ENCODE peak calls at places on chromosome 19, in five cellular contexts. One of them, this sample, is unnamed.

GRCh38 chr19:11346104-11346940 is at the start of the genes CCDC159 and TMEM205:
- DNase-seq in body of pancreas: peak
- DNase-seq in Right ventricle myocardium superior: peak
- DNase-seq in astrocyte: peak
- DNase-seq in cardiac muscle cell: peak
- DNase-seq in this sample: peak

GRCh38 chr19:31096047-31096446 is 253.2 kb downstream of the TSHZ3 start:
- DNase-seq in astrocyte: no peak
- DNase-seq in cardiac muscle cell: peak
- DNase-seq in Right ventricle myocardium superior: peak
- DNase-seq in body of pancreas: no peak
- DNase-seq in this sample: no peak

GRCh38 chr19:11587302-11587972 is 9.8 kb upstream of the ZNF627 start:
- DNase-seq in cardiac muscle cell: peak
- DNase-seq in astrocyte: peak
- DNase-seq in Right ventricle myocardium superior: peak
- DNase-seq in body of pancreas: peak
- DNase-seq in this sample: peak

GRCh38 chr19:9891609-9892373 is 44.5 kb downstream of the OLFM2 start:
- DNase-seq in body of pancreas: no peak
- DNase-seq in cardiac muscle cell: no peak
- DNase-seq in astrocyte: no peak
- DNase-seq in Right ventricle myocardium superior: no peak
- DNase-seq in this sample: no peak

GRCh38 chr19:342801-343421 is 1.7 kb downstream of the MIER2 start:
- DNase-seq in Right ventricle myocardium superior: peak
- DNase-seq in body of pancreas: peak
- DNase-seq in astrocyte: peak
- DNase-seq in cardiac muscle cell: no peak
- DNase-seq in this sample: no peak

GRCh38 chr19:2385053-2385721 is 25.1 kb downstream of the TMPRSS9 start:
- DNase-seq in Right ventricle myocardium superior: no peak
- DNase-seq in astrocyte: peak
- DNase-seq in body of pancreas: peak
- DNase-seq in cardiac muscle cell: peak
- DNase-seq in this sample: no peak

GRCh38 chr19:16801599-16801998 is 27.6 kb upstream of the SIN3B start:
- DNase-seq in Right ventricle myocardium superior: no peak
- DNase-seq in astrocyte: peak
- DNase-seq in body of pancreas: no peak
- DNase-seq in cardiac muscle cell: no peak
- DNase-seq in this sample: no peak

GRCh38 chr19:11381535-11382369 is 2.4 kb downstream of the EPOR start:
- DNase-seq in Right ventricle myocardium superior: peak
- DNase-seq in astrocyte: peak
- DNase-seq in cardiac muscle cell: peak
- DNase-seq in body of pancreas: peak
- DNase-seq in this sample: peak

GRCh38 chr19:1266818-1267440 is 2.2 kb upstream of the CIRBP start:
- DNase-seq in astrocyte: no peak
- DNase-seq in body of pancreas: peak
- DNase-seq in cardiac muscle cell: peak
- DNase-seq in Right ventricle myocardium superior: peak
- DNase-seq in this sample: peak

GRCh38 chr19:34232566-34233481 is 21.5 kb upstream of the GARRE1 start:
- DNase-seq in Right ventricle myocardium superior: peak
- DNase-seq in cardiac muscle cell: no peak
- DNase-seq in astrocyte: peak
- DNase-seq in body of pancreas: peak
- DNase-seq in this sample: no peak

GRCh38 chr19:5534787-5535586 is 32.8 kb downstream of the TINCR start:
- DNase-seq in cardiac muscle cell: no peak
- DNase-seq in astrocyte: no peak
- DNase-seq in Right ventricle myocardium superior: no peak
- DNase-seq in body of pancreas: no peak
- DNase-seq in this sample: no peak

GRCh38 chr19:46624958-46625661 is at the start of gene PTGIR:
- DNase-seq in astrocyte: peak
- DNase-seq in body of pancreas: peak
- DNase-seq in Right ventricle myocardium superior: peak
- DNase-seq in cardiac muscle cell: no peak
- DNase-seq in this sample: no peak

GRCh38 chr19:41415154-41415571 is 12.0 kb downstream of the B3GNT8 start:
- DNase-seq in body of pancreas: peak
- DNase-seq in cardiac muscle cell: no peak
- DNase-seq in Right ventricle myocardium superior: no peak
- DNase-seq in astrocyte: no peak
- DNase-seq in this sample: no peak

GRCh38 chr19:28334419-28334818 is 878.5 kb downstream of the UQCRFS1 start:
- DNase-seq in Right ventricle myocardium superior: no peak
- DNase-seq in astrocyte: no peak
- DNase-seq in cardiac muscle cell: no peak
- DNase-seq in body of pancreas: no peak
- DNase-seq in this sample: no peak

GRCh38 chr19:47511681-47512080 is 3.2 kb downstream of the NAPA start:
- DNase-seq in body of pancreas: peak
- DNase-seq in Right ventricle myocardium superior: no peak
- DNase-seq in astrocyte: no peak
- DNase-seq in cardiac muscle cell: no peak
- DNase-seq in this sample: no peak

GRCh38 chr19:15129856-15130580 is 22.8 kb downstream of the SYDE1 start:
- DNase-seq in Right ventricle myocardium superior: no peak
- DNase-seq in cardiac muscle cell: no peak
- DNase-seq in astrocyte: no peak
- DNase-seq in body of pancreas: peak
- DNase-seq in this sample: no peak

GRCh38 chr19:15124572-15125231 is 17.5 kb downstream of the SYDE1 start:
- DNase-seq in cardiac muscle cell: no peak
- DNase-seq in Right ventricle myocardium superior: no peak
- DNase-seq in body of pancreas: peak
- DNase-seq in astrocyte: no peak
- DNase-seq in this sample: no peak

GRCh38 chr19:46495789-46496099 is at the start of gene PNMA8B:
- DNase-seq in cardiac muscle cell: peak
- DNase-seq in body of pancreas: peak
- DNase-seq in astrocyte: no peak
- DNase-seq in Right ventricle myocardium superior: peak
- DNase-seq in this sample: no peak

GRCh38 chr19:46731007-46731501 is 14.1 kb upstream of the PRKD2 start:
- DNase-seq in astrocyte: peak
- DNase-seq in cardiac muscle cell: no peak
- DNase-seq in body of pancreas: no peak
- DNase-seq in Right ventricle myocardium superior: peak
- DNase-seq in this sample: no peak

GRCh38 chr19:38383743-38384142 is 4.1 kb downstream of the GGN start:
- DNase-seq in Right ventricle myocardium superior: no peak
- DNase-seq in cardiac muscle cell: no peak
- DNase-seq in body of pancreas: no peak
- DNase-seq in astrocyte: no peak
- DNase-seq in this sample: no peak

GRCh38 chr19:57351867-57352266 is 796 bp downstream of the ZNF304 start:
- DNase-seq in body of pancreas: no peak
- DNase-seq in Right ventricle myocardium superior: no peak
- DNase-seq in astrocyte: no peak
- DNase-seq in cardiac muscle cell: no peak
- DNase-seq in this sample: no peak

GRCh38 chr19:17227798-17228367 is 1.9 kb downstream of the OCEL1 start:
- DNase-seq in body of pancreas: peak
- DNase-seq in cardiac muscle cell: no peak
- DNase-seq in Right ventricle myocardium superior: no peak
- DNase-seq in astrocyte: no peak
- DNase-seq in this sample: no peak

GRCh38 chr19:5225486-5226345 is 114.9 kb downstream of the PTPRS start:
- DNase-seq in astrocyte: no peak
- DNase-seq in body of pancreas: no peak
- DNase-seq in cardiac muscle cell: peak
- DNase-seq in Right ventricle myocardium superior: no peak
- DNase-seq in this sample: no peak

GRCh38 chr19:33416307-33417215 is 43.1 kb downstream of the CEBPG start:
- DNase-seq in body of pancreas: peak
- DNase-seq in astrocyte: peak
- DNase-seq in Right ventricle myocardium superior: peak
- DNase-seq in cardiac muscle cell: peak
- DNase-seq in this sample: peak

GRCh38 chr19:36378625-36379509 is at the start of gene ZFP14:
- DNase-seq in astrocyte: peak
- DNase-seq in Right ventricle myocardium superior: peak
- DNase-seq in body of pancreas: peak
- DNase-seq in cardiac muscle cell: peak
- DNase-seq in this sample: peak

GRCh38 chr19:31372245-31372781 is 23.1 kb upstream of the TSHZ3 start:
- DNase-seq in Right ventricle myocardium superior: no peak
- DNase-seq in astrocyte: no peak
- DNase-seq in body of pancreas: no peak
- DNase-seq in cardiac muscle cell: no peak
- DNase-seq in this sample: no peak

GRCh38 chr19:55591555-55591954 is 7.8 kb downstream of the FIZ1 start:
- DNase-seq in cardiac muscle cell: no peak
- DNase-seq in body of pancreas: no peak
- DNase-seq in astrocyte: no peak
- DNase-seq in Right ventricle myocardium superior: no peak
- DNase-seq in this sample: no peak

GRCh38 chr19:56066152-56067023 is 54.7 kb downstream of the ZNF787 start:
- DNase-seq in astrocyte: no peak
- DNase-seq in Right ventricle myocardium superior: peak
- DNase-seq in cardiac muscle cell: peak
- DNase-seq in body of pancreas: peak
- DNase-seq in this sample: peak

GRCh38 chr19:18339703-18340102 is 695 bp upstream of the PGPEP1 start:
- DNase-seq in Right ventricle myocardium superior: no peak
- DNase-seq in astrocyte: no peak
- DNase-seq in body of pancreas: no peak
- DNase-seq in cardiac muscle cell: no peak
- DNase-seq in this sample: no peak

GRCh38 chr19:12796146-12797071 is 5.1 kb downstream of the JUNB start:
- DNase-seq in Right ventricle myocardium superior: peak
- DNase-seq in astrocyte: no peak
- DNase-seq in cardiac muscle cell: peak
- DNase-seq in body of pancreas: peak
- DNase-seq in this sample: peak

GRCh38 chr19:45168767-45169351 is 8.1 kb upstream of the NKPD1 start:
- DNase-seq in astrocyte: no peak
- DNase-seq in Right ventricle myocardium superior: no peak
- DNase-seq in cardiac muscle cell: no peak
- DNase-seq in body of pancreas: no peak
- DNase-seq in this sample: no peak

GRCh38 chr19:42199440-42200115 is 17.9 kb downstream of the DEDD2 start:
- DNase-seq in cardiac muscle cell: no peak
- DNase-seq in body of pancreas: no peak
- DNase-seq in Right ventricle myocardium superior: peak
- DNase-seq in astrocyte: no peak
- DNase-seq in this sample: peak

GRCh38 chr19:7292950-7293794 is 1.0 kb downstream of the INSR start:
- DNase-seq in cardiac muscle cell: peak
- DNase-seq in Right ventricle myocardium superior: peak
- DNase-seq in astrocyte: no peak
- DNase-seq in body of pancreas: peak
- DNase-seq in this sample: no peak

GRCh38 chr19:23440207-23440606 is 44.9 kb upstream of the ZNF91 start:
- DNase-seq in cardiac muscle cell: no peak
- DNase-seq in body of pancreas: no peak
- DNase-seq in Right ventricle myocardium superior: no peak
- DNase-seq in astrocyte: no peak
- DNase-seq in this sample: no peak

GRCh38 chr19:7869910-7870511 is 4.2 kb downstream of the PRR36 start:
- DNase-seq in astrocyte: no peak
- DNase-seq in cardiac muscle cell: peak
- DNase-seq in body of pancreas: peak
- DNase-seq in Right ventricle myocardium superior: no peak
- DNase-seq in this sample: peak

GRCh38 chr19:43332058-43332922 is 21.2 kb upstream of the CD177 start:
- DNase-seq in astrocyte: no peak
- DNase-seq in cardiac muscle cell: no peak
- DNase-seq in Right ventricle myocardium superior: no peak
- DNase-seq in body of pancreas: no peak
- DNase-seq in this sample: no peak